ENCODE peak calls at places on chromosomes 12 and 14, in eight cellular contexts. L is activated CD4-positive, alpha-beta T cell treated with anti-CD3 and anti-CD28 coated beads for 4 hours; M is head of caudate nucleus; V is GM20000; X is naive thymus-derived CD8-positive, alpha-beta T cell; P is NCI-H524; A is lung; Q is stimulated activated CD4-positive, alpha-beta T cell treated with anti-CD3 and anti-CD28 coated beads, Interleukin-15, amount 100 ng/mL, for 24 hours. T is an unnamed sample.

GRCh38 chr12:96194572-96194889 is 356 bp downstream of the ELK3 start:
- DNase-seq in L (no peak), M (no peak), V (no peak), X (no peak), P (no peak), A (no peak), Q (no peak), T (no peak)

GRCh38 chr12:6067152-6067916 is 57.1 kb downstream of the VWF start:
- DNase-seq in L (no peak), M (no peak), V (no peak), X (no peak), P (no peak), A (no peak), Q (no peak), T (peak; percentile 43)

GRCh38 chr14:59342516-59343484 is 122.4 kb downstream of the GPR135 start:
- DNase-seq in L (no peak), M (no peak), V (no peak), X (no peak), P (no peak), A (no peak), Q (no peak), T (no peak)

GRCh38 chr12:116582610-116583009 is 23.4 kb downstream of the MAP1LC3B2 start:
- DNase-seq in L (no peak), M (no peak), V (no peak), X (no peak), P (no peak), A (peak; percentile 48), Q (no peak), T (no peak)

GRCh38 chr14:54786191-54786755 is 116.4 kb downstream of the GCH1 start:
- DNase-seq in L (no peak), M (no peak), V (no peak), X (no peak), P (no peak), A (no peak), Q (no peak), T (no peak)

GRCh38 chr12:89768586-89769482 is 60.2 kb upstream of the ATP2B1 start:
- DNase-seq in L (peak; percentile 9), M (no peak), V (no peak), X (no peak), P (no peak), A (no peak), Q (peak; percentile 29), T (no peak)

GRCh38 chr12:128771681-128772080 is 52.1 kb downstream of the SLC15A4 start:
- DNase-seq in L (no peak), M (no peak), V (no peak), X (no peak), P (no peak), A (no peak), Q (no peak), T (no peak)

GRCh38 chr14:100531591-100532121 is 55.6 kb downstream of the BEGAIN start:
- DNase-seq in L (no peak), M (no peak), V (no peak), X (no peak), P (no peak), A (peak; percentile 25), Q (peak; percentile 1), T (no peak)

GRCh38 chr12:62683724-62684501 is 217.3 kb downstream of the MON2 start:
- DNase-seq in L (no peak), M (no peak), V (no peak), X (no peak), P (no peak), A (peak; percentile 41), Q (no peak), T (no peak)

GRCh38 chr12:12612403-12612802 is 727 bp downstream of the CREBL2 start:
- DNase-seq in L (no peak), M (no peak), V (peak; percentile 45), X (peak; percentile 10), P (no peak), A (no peak), Q (peak; percentile 15), T (peak; percentile 72)

GRCh38 chr12:58920102-58920955 is at the start of gene LRIG3:
- DNase-seq in L (no peak), M (peak; percentile 71), V (peak; percentile 85), X (no peak), P (peak; percentile 47), A (peak; percentile 89), Q (peak; percentile 44), T (peak; percentile 90)

GRCh38 chr14:61894452-61895077 is 132.3 kb downstream of the SNAPC1 start:
- DNase-seq in L (peak; percentile 46), M (peak; percentile 67), V (peak; percentile 71), X (peak; percentile 42), P (peak; percentile 99), A (peak; percentile 46), Q (peak; percentile 78), T (peak; percentile 87)

T was measured in NCI-H82.